ENCODE peak calls at places on chromosomes 6 and 20, in five cellular contexts. K is HepG2, Z is GM12878, B is GM12891, Y is H1. R is an unnamed sample.

GRCh38 chr6:41546866-41547798 is 951 bp downstream of the FOXP4 start:
- DNase-seq in K (no peak), Z (no peak), B (no peak), Y (peak), R (peak)

GRCh38 chr6:158962371-158962770 is 37.6 kb downstream of the RSPH3 start:
- DNase-seq in K (no peak), Z (no peak), B (no peak), Y (no peak), R (no peak)

GRCh38 chr20:32973077-32973717 is 31.0 kb downstream of the SUN5 start:
- DNase-seq in K (no peak), Z (no peak), B (no peak), Y (peak), R (no peak)

GRCh38 chr6:90413396-90413795 is 116.8 kb upstream of the BACH2 start:
- DNase-seq in K (no peak), Z (no peak), B (no peak), Y (no peak), R (no peak)

GRCh38 chr6:130269969-130270635 is 47.4 kb upstream of the SAMD3 start:
- DNase-seq in K (no peak), Z (no peak), B (no peak), Y (no peak), R (no peak)

GRCh38 chr6:26490576-26490964 is 9.5 kb upstream of the BTN1A1 start:
- DNase-seq in K (no peak), Z (no peak), B (no peak), Y (no peak), R (no peak)

GRCh38 chr6:116363759-116364158 is 7.0 kb upstream of the DSE start:
- DNase-seq in K (no peak), Z (no peak), B (no peak), Y (no peak), R (no peak)

GRCh38 chr6:105072799-105073199 is 107.0 kb downstream of the POPDC3 start:
- DNase-seq in K (peak), Z (no peak), B (no peak), Y (no peak), R (no peak)

GRCh38 chr20:3323398-3323797 is 84.1 kb downstream of the DNAAF9 start:
- DNase-seq in K (no peak), Z (no peak), B (no peak), Y (no peak), R (no peak)

GRCh38 chr20:504632-505075 is 38.9 kb downstream of the CSNK2A1 start:
- DNase-seq in K (peak), Z (no peak), B (no peak), Y (no peak), R (no peak)

GRCh38 chr6:68082086-68082485 is 553.0 kb upstream of the ADGRB3 start:
- DNase-seq in K (no peak), Z (no peak), B (no peak), Y (no peak), R (no peak)

GRCh38 chr20:61260905-61261304 is 8.8 kb downstream of the CDH4 start:
- DNase-seq in K (no peak), Z (no peak), B (no peak), Y (peak), R (no peak)

GRCh38 chr6:163355471-163355991 is 59.0 kb upstream of the QKI start:
- DNase-seq in K (peak), Z (no peak), B (no peak), Y (no peak), R (no peak)

GRCh38 chr20:50567860-50568548 is 57.8 kb downstream of the PTPN1 start:
- DNase-seq in K (no peak), Z (no peak), B (no peak), Y (no peak), R (no peak)

GRCh38 chr6:169864148-169865030 is 113.0 kb downstream of the ERMARD start:
- DNase-seq in K (no peak), Z (no peak), B (no peak), Y (peak), R (no peak)

GRCh38 chr20:14512856-14513255 is 175.4 kb upstream of the FLRT3 start:
- DNase-seq in K (no peak), Z (no peak), B (no peak), Y (no peak), R (no peak)

GRCh38 chr6:111589366-111589765 is 16.3 kb downstream of the TRAF3IP2 start:
- DNase-seq in K (peak), Z (no peak), B (no peak), Y (no peak), R (no peak)

GRCh38 chr6:167495506-167496391 is 170.9 kb downstream of the TTLL2 start:
- DNase-seq in K (no peak), Z (no peak), B (no peak), Y (no peak), R (no peak)

GRCh38 chr20:34472246-34472925 is 43.8 kb upstream of the DYNLRB1 start:
- DNase-seq in K (no peak), Z (no peak), B (no peak), Y (no peak), R (no peak)

GRCh38 chr20:48957053-48957481 is 35.6 kb downstream of the ARFGEF2 start:
- DNase-seq in K (no peak), Z (no peak), B (no peak), Y (no peak), R (no peak)

GRCh38 chr6:136501081-136501480 is 49.1 kb downstream of the MAP7 start:
- DNase-seq in K (no peak), Z (no peak), B (no peak), Y (no peak), R (no peak)

GRCh38 chr6:13762648-13763441 is 51.2 kb upstream of the RANBP9 start:
- DNase-seq in K (no peak), Z (peak), B (no peak), Y (no peak), R (no peak)

GRCh38 chr6:4962905-4963304 is 40.9 kb downstream of the RPP40 start:
- DNase-seq in K (no peak), Z (no peak), B (no peak), Y (no peak), R (no peak)

GRCh38 chr20:986733-987355 is 15.3 kb downstream of the RSPO4 start:
- DNase-seq in K (no peak), Z (no peak), B (no peak), Y (no peak), R (no peak)

GRCh38 chr20:63974402-63975200 is 4.8 kb downstream of the SAMD10 start:
- DNase-seq in K (no peak), Z (no peak), B (no peak), Y (no peak), R (peak)

GRCh38 chr6:35259194-35259945 is at the start of gene ZNF76:
- DNase-seq in K (peak), Z (peak), B (peak), Y (peak), R (peak)
- TF ChIP-seq POLR2A in K (no peak), Z (peak), B (peak), Y (peak), R (peak)

DNA sequence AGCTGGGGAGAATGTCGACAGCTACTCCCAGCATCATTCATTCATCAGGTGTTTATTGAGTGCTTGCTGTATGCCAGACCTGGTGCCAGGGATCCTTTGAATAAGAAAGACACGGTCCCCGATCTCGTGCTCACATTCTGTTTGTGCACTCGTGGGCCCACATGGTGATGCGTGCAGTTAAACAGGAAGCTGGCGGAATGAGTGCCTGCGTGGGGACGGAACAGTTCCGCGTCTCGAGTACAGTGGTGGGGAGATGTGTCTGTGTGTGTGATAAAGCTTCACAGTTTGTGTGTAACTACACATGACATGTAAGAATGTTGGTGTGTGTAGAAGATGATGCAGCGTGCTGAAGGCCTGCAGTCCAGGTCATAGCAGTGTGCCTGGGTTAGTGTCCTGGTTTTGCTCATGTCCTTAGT is 6.5 kb downstream of the RBM38 start:
- DNase-seq in K (no peak), Z (no peak), B (no peak), Y (no peak), R (no peak)
- TF ChIP-seq TAF1 in K (no peak), Z (no peak), B (no peak), Y (no peak), R (no peak)

DNA sequence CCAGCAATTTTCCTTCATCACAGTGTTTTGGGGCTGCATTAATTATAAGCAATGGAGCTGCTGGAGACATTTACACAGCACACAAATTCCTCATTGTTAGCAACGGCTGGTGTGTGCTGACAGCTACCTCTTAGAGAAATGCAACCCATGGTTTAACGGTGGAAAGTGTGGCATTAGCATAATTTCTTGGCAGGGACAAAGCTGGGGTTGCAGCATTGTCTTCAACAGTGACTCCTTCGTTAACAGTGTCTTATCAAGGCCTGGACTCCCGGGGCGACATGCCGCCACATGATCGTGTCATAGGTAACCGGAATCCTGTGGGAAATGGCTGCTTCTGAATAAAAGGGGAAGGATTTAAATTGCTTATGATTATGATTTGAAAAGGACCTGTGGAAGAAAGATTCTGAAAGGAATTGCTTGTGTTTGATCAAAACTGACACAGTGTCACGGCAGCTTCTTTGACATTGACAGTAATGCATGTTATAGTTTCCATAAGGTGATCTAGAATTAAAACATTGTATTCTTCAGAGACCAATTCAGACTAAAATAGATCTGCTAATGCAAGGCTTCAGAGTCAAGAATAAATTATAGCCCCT is 128.0 kb downstream of the UST start:
- DNase-seq in K (no peak), Z (no peak), B (no peak), Y (no peak), R (no peak)
- TF ChIP-seq POLR2AphosphoS5 in K (no peak), Z (no peak), B (no peak), Y (no peak), R (no peak)

GRCh38 chr6:77463881-77464867 is 883 bp upstream of the HTR1B start:
- DNase-seq in K (no peak), Z (no peak), B (no peak), Y (peak), R (no peak)
- TF ChIP-seq POLR2A in K (no peak), Z (no peak), B (no peak), Y (no peak), R (no peak)

GRCh38 chr6:33906413-33906812 is 102.6 kb upstream of the MLN start:
- DNase-seq in K (no peak), Z (no peak), B (no peak), Y (no peak), R (no peak)
- TF ChIP-seq TAF1 in K (no peak), Z (no peak), B (no peak), Y (no peak), R (no peak)

GRCh38 chr6:100460650-100461204 is 4.0 kb downstream of the SIM1 start:
- DNase-seq in K (no peak), Z (no peak), B (no peak), Y (peak), R (no peak)
- TF ChIP-seq POLR2AphosphoS5 in K (no peak), Z (no peak), B (no peak), Y (no peak), R (no peak)

DNA sequence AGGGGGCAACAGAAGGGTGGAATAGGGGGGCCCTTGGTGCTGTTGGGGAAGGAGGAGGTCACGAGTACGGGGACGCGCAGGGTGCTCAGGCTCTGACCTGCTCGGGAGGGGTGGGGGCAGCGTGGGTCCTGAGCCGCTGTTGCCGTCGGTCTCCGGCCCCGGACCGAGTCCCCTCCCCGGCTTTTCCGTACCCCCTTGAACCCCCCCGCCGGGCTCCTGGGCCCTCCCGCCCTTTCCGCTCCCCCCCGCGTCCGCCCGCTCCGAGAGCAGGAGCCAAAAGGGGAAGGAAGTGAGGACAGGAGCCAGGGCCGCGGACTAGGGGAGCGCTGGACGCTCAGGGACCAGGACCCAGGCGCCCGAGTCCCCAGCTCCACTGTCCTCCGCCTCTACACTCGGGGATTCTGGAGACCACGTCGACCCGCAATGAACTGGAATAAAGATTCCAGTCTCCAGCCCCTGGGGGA is at the start of gene RGL2:
- DNase-seq in K (no peak), Z (no peak), B (peak), Y (no peak), R (peak)
- TF ChIP-seq POLR2A in K (no peak), Z (peak), B (no peak), Y (no peak), R (no peak)

DNA sequence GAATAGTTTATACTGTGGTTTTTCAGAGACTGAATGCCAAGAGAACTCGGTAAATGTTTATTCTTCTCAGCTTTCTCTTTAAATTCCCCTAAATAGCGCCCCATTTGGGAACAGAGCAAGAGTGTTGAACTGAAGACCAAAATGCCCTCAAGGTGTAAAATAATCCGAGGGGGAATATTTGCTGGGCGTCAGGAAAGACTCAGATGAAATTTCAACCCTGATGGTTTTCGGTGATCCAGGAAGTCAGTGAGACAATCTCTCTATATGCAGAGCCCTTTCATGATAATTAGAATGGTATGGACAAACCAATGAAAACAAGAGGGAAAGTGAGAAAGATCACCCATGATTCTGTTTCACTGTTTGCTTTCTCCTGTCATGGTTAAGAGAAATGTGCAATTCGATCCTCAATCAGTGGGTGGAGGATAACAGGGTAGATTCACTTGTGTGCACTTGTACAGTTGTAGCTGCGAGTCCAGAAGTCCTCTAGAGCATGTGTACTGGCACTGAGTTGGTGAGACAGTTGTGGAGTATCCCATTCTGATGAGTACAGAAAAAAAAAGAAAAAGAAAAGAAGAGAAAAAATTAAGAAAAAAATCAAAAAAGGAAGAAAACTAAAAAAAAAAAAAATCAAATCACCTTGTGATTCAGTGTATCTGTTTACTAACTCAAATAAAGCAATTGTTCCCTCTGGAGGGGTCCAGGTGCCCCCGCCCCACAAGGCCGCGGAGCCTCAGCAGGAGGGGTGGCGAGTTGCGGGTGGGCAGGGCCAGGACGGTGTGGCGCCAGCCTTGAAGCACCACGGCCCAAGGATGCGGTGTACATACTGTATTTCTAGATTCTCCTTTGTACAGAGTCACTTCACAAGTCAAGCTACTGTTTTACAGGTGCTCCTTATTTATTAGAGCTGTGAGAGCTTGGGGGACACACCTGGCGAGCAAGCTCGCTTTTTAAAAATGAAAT is 164.9 kb downstream of the SCML4 start:
- DNase-seq in K (peak), Z (peak), B (no peak), Y (no peak), R (no peak)
- TF ChIP-seq TAF1 in K (no peak), Z (no peak), B (no peak), Y (no peak), R (no peak)

R was measured in GM12892.